ENCODE peak calls at places on chromosomes 16 and 17, in six cellular contexts. L is WTC11; J is GM12891; W is activated T-cell treated with anti-CD3 and anti-CD28 coated beads for 24 hours; S is NCI-H510A treated with DMSO at 0.1 percent for 48 hours; Y is stimulated activated naive B cell treated with anti-CD40 and anti-IgM and Interleukin-4, amounts not matched to agents 10 μg/mL and 1 μg/mL and 100 μg/mL, for 72 hours. H is an unnamed sample.

GRCh38 chr17:81558941-81559806 is 7.0 kb upstream of the FAAP100 start:
- DNase-seq in L (peak; percentile 63), J (no peak), W (no peak), S (no peak), Y (no peak), H (no peak)

GRCh38 chr17:57356153-57356721 is 99.9 kb downstream of the MSI2 start:
- DNase-seq in L (no peak), J (no peak), W (no peak), S (no peak), Y (no peak), H (no peak)

GRCh38 chr17:15475620-15476354 is 8.4 kb upstream of the CDRT4 start:
- DNase-seq in L (no peak), J (no peak), W (no peak), S (no peak), Y (no peak), H (no peak)

GRCh38 chr16:16136588-16136987 is 86.7 kb downstream of the ABCC6 start:
- DNase-seq in L (no peak), J (no peak), W (no peak), S (no peak), Y (no peak), H (no peak)

GRCh38 chr16:11201498-11202259 is 54.3 kb downstream of the SOCS1 start:
- DNase-seq in L (peak; percentile 56), J (no peak), W (no peak), S (no peak), Y (peak; percentile 46), H (peak; percentile 94)

GRCh38 chr16:83802135-83802534 is 5.6 kb upstream of the HSBP1 start:
- DNase-seq in L (no peak), J (peak; percentile 35), W (no peak), S (no peak), Y (no peak), H (peak; percentile 67)

GRCh38 chr16:1688807-1689560 is 10.9 kb downstream of the JPT2 start:
- DNase-seq in L (no peak), J (no peak), W (no peak), S (no peak), Y (no peak), H (peak; percentile 98)

GRCh38 chr17:61188081-61188480 is 211.6 kb upstream of the TBX2 start:
- DNase-seq in L (no peak), J (no peak), W (no peak), S (no peak), Y (no peak), H (no peak)

GRCh38 chr16:31880322-31880979 is 6.8 kb downstream of the ZNF267 start:
- DNase-seq in L (no peak), J (no peak), W (no peak), S (no peak), Y (no peak), H (peak; percentile 93)

GRCh38 chr17:42009170-42009569 is 8.1 kb downstream of the DNAJC7 start:
- DNase-seq in L (no peak), J (no peak), W (no peak), S (no peak), Y (no peak), H (no peak)

GRCh38 chr17:38861399-38861843 is 7.9 kb upstream of the RPL23 start:
- DNase-seq in L (peak; percentile 55), J (no peak), W (no peak), S (no peak), Y (no peak), H (peak; percentile 75)

GRCh38 chr16:11034005-11034404 is 89.6 kb downstream of the CLEC16A start:
- DNase-seq in L (no peak), J (no peak), W (no peak), S (no peak), Y (no peak), H (no peak)

GRCh38 chr17:42409467-42410351 is 13.3 kb downstream of the CAVIN1 start:
- DNase-seq in L (no peak), J (no peak), W (no peak), S (no peak), Y (no peak), H (peak; percentile 74)

GRCh38 chr17:3738562-3739295 is 15.0 kb downstream of the HASPIN start:
- DNase-seq in L (no peak), J (no peak), W (peak; percentile 65), S (peak; percentile 26), Y (no peak), H (peak; percentile 85)

GRCh38 chr17:57955183-57955952 is at the start of gene CUEDC1:
- DNase-seq in L (peak; percentile 74), J (peak; percentile 68), W (peak; percentile 54), S (peak; percentile 59), Y (peak; percentile 41), H (peak; percentile 77)

H was measured in kidney tubule cell.